ENCODE peak calls at places on chromosomes 16 and 17, in nine cellular contexts. O, J, H, L, W, S, E, K and B are unnamed samples. For H3K4me1, the result is how much of the 10 kb centered on the place peaks cover.

GRCh38 chr17:40501499-40501911 is at the start of gene TNS4:
- DNase-seq in O (no peak), J (no peak), H (no peak), L (no peak), W (no peak), S (peak), E (no peak), K (no peak), B (no peak)

GRCh38 chr16:46884513-46885293 is 541 bp downstream of the GPT2 start:
- DNase-seq in O (no peak), J (peak), H (no peak), L (no peak), W (peak), S (no peak), E (peak), K (no peak), B (no peak)

GRCh38 chr17:43769859-43770258 is 8.9 kb downstream of the DUSP3 start:
- DNase-seq in O (no peak), J (no peak), H (no peak), L (no peak), W (no peak), S (no peak), E (no peak), K (no peak), B (no peak)

GRCh38 chr17:80477647-80478478 is 1.5 kb upstream of the NPTX1 start:
- DNase-seq in O (no peak), J (peak), H (peak), L (no peak), W (peak), S (peak), E (peak), K (no peak), B (peak)

GRCh38 chr17:19762515-19762961 is 14.4 kb upstream of the ALDH3A1 start:
- DNase-seq in O (peak), J (peak), H (peak), L (no peak), W (peak), S (peak), E (peak), K (peak), B (peak)

GRCh38 chr17:39553326-39553945 is 54.3 kb downstream of the NEUROD2 start:
- DNase-seq in O (no peak), J (no peak), H (no peak), L (no peak), W (no peak), S (no peak), E (no peak), K (no peak), B (no peak)

GRCh38 chr16:30964540-30965226 is 7.1 kb downstream of the SETD1A start:
- DNase-seq in O (no peak), J (no peak), H (no peak), L (no peak), W (no peak), S (no peak), E (no peak), K (no peak), B (no peak)

GRCh38 chr16:8686031-8686621 is 11.7 kb downstream of the ABAT start:
- DNase-seq in O (no peak), J (peak), H (no peak), L (no peak), W (no peak), S (no peak), E (peak), K (peak), B (no peak)

GRCh38 chr16:27453476-27453825 is 51.5 kb downstream of the IL21R start:
- DNase-seq in O (no peak), J (no peak), H (no peak), L (no peak), W (no peak), S (no peak), E (no peak), K (no peak), B (no peak)

GRCh38 chr16:85391769-85392583 is 221.1 kb upstream of the GSE1 start:
- DNase-seq in O (peak), J (no peak), H (no peak), L (peak), W (no peak), S (no peak), E (no peak), K (peak), B (no peak)

GRCh38 chr17:7478276-7479138 is 924 bp downstream of the ZBTB4 start:
- DNase-seq in O (peak), J (peak), H (peak), L (no peak), W (peak), S (peak), E (peak), K (peak), B (no peak)

GRCh38 chr17:7477392-7478275 is 1.8 kb downstream of the ZBTB4 start:
- DNase-seq in O (peak), J (peak), H (peak), L (no peak), W (peak), S (peak), E (peak), K (no peak), B (peak)

GRCh38 chr17:7476474-7476873 is 3.0 kb downstream of the ZBTB4 start:
- DNase-seq in O (peak), J (no peak), H (no peak), L (no peak), W (peak), S (peak), E (no peak), K (no peak), B (no peak)

GRCh38 chr17:7476951-7477350 is 2.5 kb downstream of the ZBTB4 start:
- DNase-seq in O (peak), J (no peak), H (no peak), L (no peak), W (no peak), S (no peak), E (no peak), K (no peak), B (no peak)

GRCh38 chr17:7475764-7476422 is 3.5 kb downstream of the ZBTB4 start:
- DNase-seq in O (peak), J (no peak), H (no peak), L (no peak), W (peak), S (no peak), E (no peak), K (peak), B (no peak)
- H3K4me1 ChIP-seq in O (under half), J (under half), H (under half), L (under half), W (under half), S (under half), E (under half), K (half or more), B (under half)

DNA sequence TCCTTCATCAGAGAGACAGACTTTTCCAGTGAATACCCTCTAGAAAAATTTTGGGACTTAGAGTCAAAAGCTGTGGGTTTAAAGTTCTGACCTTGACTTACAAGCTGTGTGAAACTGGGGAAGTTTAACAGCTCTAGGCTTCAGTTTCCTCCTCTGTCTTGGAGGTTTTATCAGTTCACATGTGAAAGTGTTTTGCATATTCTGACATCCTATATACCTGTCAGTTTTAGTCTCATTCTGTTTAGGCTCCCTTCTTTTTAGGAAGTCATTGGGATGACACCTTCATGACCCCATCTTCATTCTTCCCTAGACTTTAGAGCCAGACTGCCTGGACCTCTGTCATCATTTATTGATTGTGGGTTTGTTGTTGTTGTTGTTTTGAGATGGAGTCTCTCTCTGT is 44.4 kb downstream of the YPEL2 start:
- DNase-seq in O (no peak), J (no peak), H (no peak), L (no peak), W (no peak), S (no peak), E (no peak), K (no peak), B (no peak)
- H3K4me1 ChIP-seq in O (half or more), J (under half), H (under half), L (half or more), W (under half), S (under half), E (half or more), K (half or more), B (under half)

DNA sequence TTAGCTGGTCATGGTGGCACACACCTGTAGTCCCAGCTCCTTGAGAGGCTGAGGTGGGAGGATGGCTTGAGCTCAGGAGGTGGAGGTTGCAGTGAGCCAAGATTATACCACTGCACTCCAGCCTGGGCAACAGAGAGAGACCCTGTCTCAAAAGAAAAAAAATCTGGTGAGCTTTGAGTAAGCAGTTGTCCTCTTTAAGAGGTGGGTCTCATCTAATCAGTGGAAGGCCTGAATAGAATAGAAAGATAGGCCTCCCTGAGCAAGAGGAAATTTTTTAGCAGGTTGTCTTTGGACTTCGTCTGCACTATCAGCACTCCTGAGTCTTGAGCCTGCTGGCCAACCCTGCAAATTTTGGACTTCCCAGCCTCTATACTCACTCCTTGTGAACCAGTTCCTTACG is 266.0 kb upstream of the ZFHX3 start:
- DNase-seq in O (no peak), J (no peak), H (no peak), L (no peak), W (no peak), S (no peak), E (no peak), K (no peak), B (no peak)
- H3K4me1 ChIP-seq in O (under half), J (under half), H (under half), L (under half), W (under half), S (under half), E (under half), K (under half), B (under half)

DNA sequence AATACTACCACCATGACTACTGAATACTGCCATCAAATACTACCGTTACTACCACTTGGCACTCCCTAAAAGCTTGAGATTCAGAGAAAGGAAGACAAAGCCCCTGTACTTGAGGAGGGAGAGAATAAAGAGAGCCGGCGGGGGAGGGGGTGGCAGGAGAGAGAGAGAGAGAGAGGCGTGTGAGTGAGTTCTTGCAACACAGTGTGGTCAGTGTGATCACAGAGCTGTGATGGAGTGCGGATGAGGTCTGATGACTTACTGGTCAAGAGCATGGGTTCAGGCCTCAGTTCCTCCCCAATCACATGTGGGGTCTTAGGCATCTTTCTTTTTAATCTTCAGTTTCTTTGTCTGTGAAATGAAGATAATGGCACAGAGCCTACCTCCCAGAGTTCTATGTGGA is 19.2 kb downstream of the PRKCB start:
- DNase-seq in O (no peak), J (no peak), H (no peak), L (no peak), W (no peak), S (no peak), E (no peak), K (no peak), B (no peak)
- H3K4me1 ChIP-seq in O (under half), J (under half), H (half or more), L (under half), W (under half), S (under half), E (under half), K (under half), B (under half)

GRCh38 chr16:84237994-84238750 is 1.6 kb downstream of the KCNG4 start:
- DNase-seq in O (no peak), J (no peak), H (no peak), L (no peak), W (no peak), S (no peak), E (no peak), K (no peak), B (no peak)

GRCh38 chr16:84241778-84242177 is 2.0 kb upstream of the KCNG4 start:
- DNase-seq in O (no peak), J (no peak), H (no peak), L (no peak), W (no peak), S (no peak), E (no peak), K (no peak), B (no peak)

GRCh38 chr16:84239186-84239790 is 524 bp downstream of the KCNG4 start:
- DNase-seq in O (no peak), J (no peak), H (no peak), L (no peak), W (no peak), S (no peak), E (no peak), K (no peak), B (no peak)

GRCh38 chr16:84240455-84240854 is 643 bp upstream of the KCNG4 start:
- DNase-seq in O (peak), J (no peak), H (no peak), L (no peak), W (no peak), S (no peak), E (no peak), K (no peak), B (no peak)

GRCh38 chr16:84239910-84240309 is at the start of gene KCNG4:
- DNase-seq in O (peak), J (no peak), H (no peak), L (no peak), W (no peak), S (no peak), E (no peak), K (no peak), B (no peak)
- H3K4me1 ChIP-seq in O (under half), J (under half), H (under half), L (under half), W (under half), S (under half), E (under half), K (under half), B (under half)

DNA sequence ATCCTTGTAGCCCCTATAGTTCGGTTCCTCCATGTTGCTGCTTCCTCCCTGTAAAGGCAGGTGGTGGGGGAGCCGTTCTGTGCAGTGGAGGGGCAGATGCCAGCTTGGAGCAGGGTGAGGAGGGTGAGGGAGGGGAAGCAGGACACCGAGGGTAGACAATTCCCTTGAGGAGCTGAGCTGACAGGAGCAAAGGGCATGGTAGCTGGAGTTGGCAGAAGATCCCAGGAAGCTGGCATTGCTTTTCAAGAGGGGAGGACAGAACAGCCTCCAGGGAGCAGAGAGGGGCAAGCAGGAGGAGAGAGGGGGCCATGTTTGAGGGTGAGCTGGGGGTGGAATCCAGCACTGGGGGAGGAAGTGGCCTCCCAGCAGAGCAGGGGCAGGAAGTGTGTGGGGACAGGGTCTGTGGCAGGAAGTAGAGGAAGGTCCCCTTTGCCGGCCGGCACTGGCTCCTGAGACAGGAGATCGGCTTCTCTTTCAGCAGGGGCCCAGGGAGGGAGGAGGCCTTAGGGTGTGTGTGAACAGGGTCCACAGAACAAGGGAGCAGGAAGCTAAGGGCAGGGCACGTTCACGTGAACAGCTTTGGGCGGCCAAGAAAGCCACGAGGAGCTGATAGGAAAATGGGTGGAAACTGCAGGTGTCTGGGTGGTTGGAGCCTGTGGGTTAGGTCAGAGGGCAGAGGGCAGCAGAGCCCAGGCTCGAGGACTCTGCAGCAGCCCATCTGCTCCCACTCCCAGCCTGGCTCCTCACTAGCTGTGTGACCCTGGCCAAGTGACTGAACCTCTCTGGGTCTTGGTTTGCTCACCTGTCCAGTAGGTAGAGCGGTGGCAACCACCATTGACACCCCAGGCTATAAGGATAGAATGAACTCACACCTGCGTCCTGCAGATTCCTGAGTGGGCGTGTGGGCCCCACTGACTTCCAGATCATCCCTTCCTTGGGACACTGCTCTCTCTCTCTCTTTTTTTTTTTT is 17.5 kb upstream of the SPNS2 start:
- DNase-seq in O (peak), J (no peak), H (peak), L (no peak), W (peak), S (no peak), E (no peak), K (no peak), B (no peak)
- H3K4me1 ChIP-seq in O (under half), J (under half), H (under half), L (under half), W (half or more), S (under half), E (under half), K (under half), B (under half)

GRCh38 chr16:11669380-11670146 is 1.3 kb downstream of the SNN start:
- DNase-seq in O (peak), J (no peak), H (no peak), L (peak), W (no peak), S (no peak), E (no peak), K (peak), B (no peak)

GRCh38 chr16:11671271-11671670 is 3.0 kb downstream of the SNN start:
- DNase-seq in O (no peak), J (no peak), H (no peak), L (no peak), W (no peak), S (no peak), E (no peak), K (no peak), B (no peak)

GRCh38 chr16:11668590-11669379 is 530 bp downstream of the SNN start:
- DNase-seq in O (peak), J (peak), H (peak), L (no peak), W (peak), S (no peak), E (no peak), K (no peak), B (no peak)

GRCh38 chr16:11671676-11672075 is 3.4 kb downstream of the SNN start:
- DNase-seq in O (peak), J (no peak), H (no peak), L (no peak), W (no peak), S (no peak), E (no peak), K (no peak), B (no peak)

GRCh38 chr16:11670171-11671131 is 2.2 kb downstream of the SNN start:
- DNase-seq in O (peak), J (no peak), H (peak), L (no peak), W (no peak), S (no peak), E (no peak), K (no peak), B (no peak)
- H3K4me1 ChIP-seq in O (under half), J (under half), H (half or more), L (under half), W (under half), S (half or more), E (under half), K (half or more), B (under half)